ENCODE peak calls at places on chromosomes 13 and 19, in eight cellular contexts. Z is A549, L is K562, J is sigmoid colon, D is upper lobe of left lung, T is tibial nerve, C is stomach, A is esophagus muscularis mucosa. O is an unnamed sample.

GRCh38 chr13:73146705-73147104 is 87.9 kb downstream of the KLF5 start:
- DNase-seq in Z (no peak), L (no peak), J (no peak), D (no peak), T (no peak), C (no peak), A (no peak), O (no peak)

GRCh38 chr19:49643466-49643865 is 1.5 kb downstream of the SCAF1 start:
- DNase-seq in Z (no peak), L (peak; percentile 49), J (no peak), D (no peak), T (no peak), C (no peak), A (no peak), O (no peak)

GRCh38 chr19:23378948-23379347 is 16.3 kb downstream of the ZNF91 start:
- DNase-seq in Z (no peak), L (no peak), J (no peak), D (no peak), T (no peak), C (no peak), A (no peak), O (no peak)

GRCh38 chr13:90968510-90968909 is 379.0 kb upstream of the MIR17HG start:
- DNase-seq in Z (peak; percentile 33), L (no peak), J (no peak), D (no peak), T (no peak), C (no peak), A (no peak), O (no peak)

GRCh38 chr19:46660601-46661019 is 372 bp downstream of the DACT3 start:
- DNase-seq in Z (no peak), L (peak; percentile 49), J (no peak), D (no peak), T (no peak), C (no peak), A (no peak), O (peak; percentile 69)

GRCh38 chr13:106493569-106493968 is 41.9 kb downstream of the EFNB2 start:
- DNase-seq in Z (no peak), L (no peak), J (no peak), D (peak; percentile 54), T (no peak), C (no peak), A (no peak), O (no peak)

GRCh38 chr19:42207767-42208259 is 9.7 kb downstream of the DEDD2 start:
- DNase-seq in Z (peak; percentile 86), L (peak; percentile 47), J (no peak), D (peak; percentile 67), T (no peak), C (peak; percentile 43), A (no peak), O (no peak)

GRCh38 chr13:74062933-74063332 is 71.3 kb downstream of the KLF12 start:
- DNase-seq in Z (no peak), L (no peak), J (peak; percentile 82), D (no peak), T (no peak), C (no peak), A (no peak), O (peak; percentile 52)

GRCh38 chr13:110910013-110910890 is 4.6 kb downstream of the ANKRD10 start:
- DNase-seq in Z (no peak), L (no peak), J (no peak), D (no peak), T (no peak), C (no peak), A (no peak), O (no peak)

GRCh38 chr19:5394907-5395505 is 54.4 kb upstream of the PTPRS start:
- DNase-seq in Z (no peak), L (no peak), J (no peak), D (no peak), T (no peak), C (no peak), A (no peak), O (no peak)

GRCh38 chr13:53683608-53684007 is 655.0 kb downstream of the OLFM4 start:
- DNase-seq in Z (no peak), L (no peak), J (no peak), D (no peak), T (no peak), C (no peak), A (no peak), O (no peak)

GRCh38 chr19:41426952-41427646 is at the start of gene B3GNT8:
- DNase-seq in Z (no peak), L (peak; percentile 94), J (peak; percentile 94), D (peak; percentile 94), T (peak; percentile 82), C (peak; percentile 86), A (peak; percentile 95), O (peak; percentile 83)

GRCh38 chr13:64414381-64414780 is 2815.8 kb downstream of the PCDH9 start:
- DNase-seq in Z (no peak), L (no peak), J (no peak), D (no peak), T (no peak), C (no peak), A (no peak), O (no peak)

GRCh38 chr13:33927315-33927714 is 109.4 kb downstream of the RFC3 start:
- DNase-seq in Z (no peak), L (no peak), J (peak; percentile 61), D (no peak), T (no peak), C (no peak), A (no peak), O (no peak)

GRCh38 chr19:54388001-54388802 is 23.5 kb upstream of the LAIR1 start:
- DNase-seq in Z (no peak), L (no peak), J (no peak), D (peak; percentile 62), T (no peak), C (no peak), A (no peak), O (no peak)

GRCh38 chr13:100707818-100708740 is 33.5 kb upstream of the TMTC4 start:
- DNase-seq in Z (no peak), L (no peak), J (no peak), D (no peak), T (no peak), C (no peak), A (no peak), O (no peak)

GRCh38 chr19:33438016-33438671 is 64.6 kb downstream of the CEBPG start:
- DNase-seq in Z (peak; percentile 48), L (no peak), J (peak; percentile 66), D (no peak), T (no peak), C (no peak), A (no peak), O (peak; percentile 57)

GRCh38 chr13:50075619-50076097 is 60.4 kb downstream of the KCNRG start:
- DNase-seq in Z (no peak), L (no peak), J (no peak), D (no peak), T (no peak), C (no peak), A (no peak), O (no peak)

GRCh38 chr13:50073340-50073739 is 58.1 kb downstream of the KCNRG start:
- DNase-seq in Z (no peak), L (no peak), J (no peak), D (no peak), T (no peak), C (no peak), A (no peak), O (no peak)

GRCh38 chr13:50071399-50071798 is 56.2 kb downstream of the KCNRG start:
- DNase-seq in Z (no peak), L (no peak), J (no peak), D (no peak), T (no peak), C (no peak), A (no peak), O (no peak)

GRCh38 chr13:50072676-50073075 is 57.4 kb downstream of the KCNRG start:
- DNase-seq in Z (no peak), L (no peak), J (no peak), D (no peak), T (no peak), C (no peak), A (no peak), O (no peak)

GRCh38 chr13:50074843-50075242 is 59.6 kb downstream of the KCNRG start:
- DNase-seq in Z (no peak), L (no peak), J (no peak), D (no peak), T (no peak), C (no peak), A (no peak), O (no peak)
- TF ChIP-seq CTCF in Z (no peak), L (no peak), J (no peak), D (no peak), T (no peak), C (no peak), A (no peak), O (no peak)

DNA sequence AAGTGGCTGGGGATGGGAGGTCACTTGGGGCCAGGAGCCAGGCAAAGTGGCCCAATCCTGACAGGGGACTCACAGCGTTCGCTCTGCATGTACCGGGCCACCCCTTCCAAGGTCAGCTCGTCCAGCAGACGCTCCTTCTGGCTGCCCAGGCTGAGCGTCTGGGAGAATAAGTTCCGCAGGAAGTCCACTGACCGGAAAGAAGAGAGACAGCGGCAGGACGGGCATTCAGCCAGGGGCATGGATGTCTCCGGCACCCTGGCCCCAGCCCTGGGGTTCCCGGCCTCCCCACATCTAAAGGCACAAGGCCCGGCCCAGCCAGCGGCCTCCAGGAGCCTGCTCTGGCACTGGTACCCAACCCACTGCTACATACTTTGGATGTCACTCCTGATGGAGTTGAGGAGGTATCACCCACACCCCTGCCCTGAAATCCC is 6.1 kb downstream of the SIRT2 start:
- DNase-seq in Z (no peak), L (no peak), J (no peak), D (no peak), T (no peak), C (no peak), A (no peak), O (no peak)
- H3K4me1 ChIP-seq in Z (peaks cover under 1% of the 10 kb centered on the region), L (peaks cover 26% of the 10 kb centered on the region), J (peaks cover 39% of the 10 kb centered on the region), D (peaks cover 11% of the 10 kb centered on the region), T (peaks cover 7% of the 10 kb centered on the region), C (peaks cover 37% of the 10 kb centered on the region), A (peaks cover 50% of the 10 kb centered on the region), O (peaks cover 3% of the 10 kb centered on the region)

DNA sequence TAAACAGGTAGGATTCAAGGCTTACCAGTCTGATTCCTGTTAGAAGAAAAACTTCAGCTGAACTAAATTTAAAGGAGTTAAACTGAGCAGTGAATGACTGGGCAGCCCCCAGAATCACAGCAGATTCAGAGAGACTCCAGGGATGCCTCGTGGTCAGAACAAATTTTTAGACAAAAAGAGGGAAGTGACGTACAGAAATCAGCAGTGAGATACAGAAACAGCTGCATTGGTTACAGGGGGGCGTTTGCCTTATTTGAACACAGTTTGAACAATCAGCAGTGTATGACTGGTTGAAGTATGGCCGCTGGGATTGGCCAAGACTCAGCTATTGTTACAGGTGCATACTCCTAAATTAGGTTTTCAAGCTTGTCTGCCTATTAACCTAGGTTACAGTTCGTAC is 2.1 kb upstream of the SPRYD7 start:
- DNase-seq in Z (no peak), L (no peak), J (no peak), D (no peak), T (no peak), C (no peak), A (no peak), O (no peak)
- TF ChIP-seq EP300 in Z (no peak), L (no peak), J (no peak), D (no peak), T (no peak), C (no peak), A (no peak), O (no peak)

DNA sequence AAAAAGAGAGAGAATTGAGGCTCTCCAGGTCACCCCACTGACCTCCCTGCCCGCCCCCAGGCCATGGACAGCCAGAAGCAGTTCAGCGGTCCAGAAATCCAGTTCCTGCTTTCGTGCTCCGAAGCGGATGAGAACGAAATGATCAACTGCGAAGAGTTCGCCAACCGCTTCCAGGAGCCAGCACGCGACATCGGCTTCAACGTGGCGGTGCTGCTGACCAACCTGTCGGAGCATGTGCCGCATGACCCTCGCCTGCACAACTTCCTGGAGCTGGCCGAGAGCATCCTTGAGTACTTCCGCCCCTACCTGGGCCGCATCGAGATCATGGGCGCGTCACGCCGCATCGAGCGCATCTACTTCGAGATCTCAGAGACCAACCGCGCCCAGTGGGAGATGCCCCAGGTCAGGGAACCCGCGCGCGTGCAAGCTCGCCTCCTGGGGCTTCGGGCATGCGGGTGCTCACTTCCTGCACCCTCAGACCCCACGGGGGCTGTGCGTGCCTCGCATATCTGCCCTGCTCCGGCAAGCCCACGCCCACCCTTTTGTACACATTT is 56.6 kb downstream of the MAP4K1 start:
- DNase-seq in Z (no peak), L (no peak), J (no peak), D (no peak), T (no peak), C (no peak), A (no peak), O (no peak)
- TF ChIP-seq CTCF in Z (no peak), L (no peak), J (no peak), D (no peak), T (no peak), C (no peak), A (no peak), O (no peak)

O was measured in ovary.